ENCODE peak calls at places on chromosomes 13 and 19, in four cellular contexts. G is HepG2, Y is GM12878, S is H1. H is an unnamed sample.

GRCh38 chr13:50969691-50970090 is 60.1 kb downstream of the RNASEH2B start:
- DNase-seq in Y (no peak), S (peak; percentile 57), G (peak; percentile 11), H (no peak)

GRCh38 chr13:40408602-40409001 is 257.8 kb downstream of the FOXO1 start:
- DNase-seq in S (no peak), Y (no peak), G (no peak), H (no peak)

GRCh38 chr13:113898391-113898790 is 34.5 kb upstream of the GAS6 start:
- DNase-seq in S (no peak), Y (no peak), G (no peak), H (no peak)

GRCh38 chr13:96581741-96582140 is 412.5 kb downstream of the OXGR1 start:
- DNase-seq in S (no peak), Y (no peak), G (no peak), H (no peak)

GRCh38 chr19:38932425-38933179 is 1.9 kb downstream of the MRPS12 start:
- DNase-seq in Y (no peak), G (peak; percentile 63), S (no peak), H (peak; percentile 51)

GRCh38 chr13:41782086-41782485 is 178.8 kb downstream of the VWA8 start:
- DNase-seq in Y (no peak), G (peak; percentile 24), S (no peak), H (no peak)

GRCh38 chr13:79455331-79455730 is 25.6 kb upstream of the NDFIP2 start:
- DNase-seq in S (no peak), G (no peak), Y (no peak), H (no peak)

GRCh38 chr19:50515168-50515561 is 1.5 kb upstream of the ASPDH start:
- DNase-seq in S (no peak), Y (no peak), G (no peak), H (no peak)

GRCh38 chr19:16328824-16329482 is 4.3 kb downstream of the KLF2 start:
- DNase-seq in G (no peak), Y (no peak), S (no peak), H (peak; percentile 17)

GRCh38 chr19:34359954-34360315 is 5.1 kb upstream of the GPI start:
- DNase-seq in G (no peak), Y (no peak), S (no peak), H (no peak)

GRCh38 chr19:1871140-1871597 is 7.8 kb upstream of the KLF16 start:
- DNase-seq in G (peak; percentile 90), Y (no peak), S (no peak), H (no peak)

GRCh38 chr13:44710576-44710975 is 134.4 kb upstream of the TSC22D1 start:
- DNase-seq in Y (peak; percentile 5), G (no peak), S (no peak), H (no peak)

GRCh38 chr19:17968376-17968775 is 1.5 kb downstream of the KCNN1 start:
- DNase-seq in G (no peak), S (no peak), Y (no peak), H (no peak)

GRCh38 chr13:41137951-41138350 is 5.3 kb upstream of the KBTBD6 start:
- DNase-seq in G (no peak), Y (no peak), S (no peak), H (no peak)

GRCh38 chr19:38375098-38375493 is 725 bp downstream of the PSMD8 start:
- DNase-seq in G (no peak), Y (no peak), S (no peak), H (no peak)

GRCh38 chr19:39390460-39390758 is 497 bp downstream of the PAF1 start:
- DNase-seq in G (no peak), Y (no peak), S (no peak), H (no peak)

GRCh38 chr13:50735071-50735470 is 108.4 kb downstream of the DLEU7 start:
- DNase-seq in G (no peak), Y (no peak), S (no peak), H (no peak)

GRCh38 chr19:47284324-47284899 is 9.7 kb downstream of the INAFM1 start:
- DNase-seq in S (peak; percentile 60), G (peak; percentile 53), Y (no peak), H (peak; percentile 44)

GRCh38 chr19:46992699-46993535 is 26.7 kb upstream of the NPAS1 start:
- DNase-seq in S (no peak), Y (no peak), G (no peak), H (no peak)

GRCh38 chr19:19261350-19262189 is 11.5 kb downstream of the TM6SF2 start:
- DNase-seq in S (peak; percentile 83), G (no peak), Y (no peak), H (peak; percentile 71)

GRCh38 chr19:8393871-8394250 is 3.7 kb downstream of the RAB11B start:
- DNase-seq in G (no peak), Y (no peak), S (no peak), H (no peak)

GRCh38 chr19:12785431-12786011 is 5.8 kb upstream of the JUNB start:
- DNase-seq in G (no peak), Y (no peak), S (no peak), H (no peak)

GRCh38 chr19:13843104-13843921 is 33.6 kb upstream of the NANOS3 start:
- DNase-seq in Y (no peak), S (peak; percentile 68), G (no peak), H (no peak)
- TF ChIP-seq EZH2 in Y (no peak), S (no peak), G (no peak), H (no peak)

GRCh38 chr19:10290876-10291553 is 1.3 kb downstream of the ICAM5 start:
- DNase-seq in S (peak; percentile 78), Y (no peak), G (peak; percentile 43), H (peak; percentile 79)
- TF ChIP-seq CHD2 in S (no peak), Y (no peak), G (no peak), H (no peak)

GRCh38 chr19:41912899-41913475 is 15.3 kb downstream of the ERFL start:
- DNase-seq in G (no peak), S (no peak), Y (no peak), H (no peak)
- TF ChIP-seq EZH2 in G (no peak), S (no peak), Y (no peak), H (no peak)

GRCh38 chr13:30224732-30225131 is 82.6 kb downstream of the KATNAL1 start:
- DNase-seq in S (no peak), Y (no peak), G (no peak), H (no peak)
- TF ChIP-seq CHD2 in S (no peak), Y (no peak), G (no peak), H (no peak)

H was measured in K562.